ENCODE peak calls at places on chromosomes 3 and 15, in nine cellular contexts. V is endodermal cell; H is GM23248; G is HCT116; K is tibial artery; P is heart right ventricle; R is psoas muscle; Q is heart left ventricle; F is CD4-positive, alpha-beta memory T cell. W is an unnamed sample. For H3K4me1 and H3K9me3, the result is how much of the 10 kb centered on the place peaks cover.

GRCh38 chr15:67972377-67972776 is 81.7 kb upstream of the PIAS1 start:
- DNase-seq in V (no peak), H (no peak), G (no peak), K (no peak), P (no peak), R (no peak), Q (no peak), F (no peak), W (no peak)

GRCh38 chr3:150483226-150483625 is 63.1 kb downstream of the SERP1 start:
- DNase-seq in V (no peak), H (no peak), G (no peak), K (no peak), P (no peak), R (no peak), Q (no peak), F (no peak), W (no peak)

GRCh38 chr3:98884675-98885371 is 16.7 kb downstream of the DCBLD2 start:
- DNase-seq in V (no peak), H (peak), G (no peak), K (no peak), P (no peak), R (no peak), Q (no peak), F (no peak), W (no peak)

GRCh38 chr3:112640864-112641751 is at the start of gene CCDC80:
- DNase-seq in V (no peak), H (peak), G (peak), K (peak), P (no peak), R (no peak), Q (no peak), F (no peak), W (no peak)

GRCh38 chr3:184154909-184155643 is at the start of gene DVL3:
- DNase-seq in V (peak), H (peak), G (no peak), K (peak), P (peak), R (peak), Q (peak), F (no peak), W (no peak)

GRCh38 chr15:57403946-57404345 is 27.6 kb downstream of the CGNL1 start:
- DNase-seq in V (peak), H (no peak), G (no peak), K (no peak), P (no peak), R (no peak), Q (no peak), F (no peak), W (no peak)

GRCh38 chr3:120855665-120856437 is 52.2 kb upstream of the STXBP5L start:
- DNase-seq in V (peak), H (peak), G (no peak), K (peak), P (peak), R (peak), Q (peak), F (no peak), W (no peak)

GRCh38 chr3:14133188-14133800 is 8.4 kb downstream of the TMEM43 start:
- DNase-seq in V (no peak), H (no peak), G (no peak), K (no peak), P (no peak), R (no peak), Q (no peak), F (no peak), W (no peak)

GRCh38 chr3:148081926-148082325 is 615.8 kb upstream of the AGTR1 start:
- DNase-seq in V (no peak), H (no peak), G (no peak), K (no peak), P (no peak), R (no peak), Q (no peak), F (no peak), W (no peak)

GRCh38 chr15:90101130-90101968 is 919 bp downstream of the IDH2 start:
- DNase-seq in V (peak), H (peak), G (no peak), K (peak), P (peak), R (peak), Q (peak), F (peak), W (no peak)

GRCh38 chr3:74079961-74080562 is 455.3 kb upstream of the PDZRN3 start:
- DNase-seq in V (no peak), H (no peak), G (no peak), K (no peak), P (no peak), R (no peak), Q (no peak), F (no peak), W (no peak)

GRCh38 chr3:127729556-127730056 is 56.9 kb downstream of the ABTB1 start:
- DNase-seq in V (no peak), H (no peak), G (no peak), K (no peak), P (no peak), R (no peak), Q (no peak), F (no peak), W (no peak)

GRCh38 chr3:88433572-88433971 is 283.8 kb downstream of the C3orf38 start:
- DNase-seq in V (no peak), H (no peak), G (no peak), K (no peak), P (no peak), R (no peak), Q (no peak), F (no peak), W (no peak)

GRCh38 chr3:36496734-36497133 is 116.4 kb downstream of the STAC start:
- DNase-seq in V (no peak), H (peak), G (no peak), K (no peak), P (no peak), R (no peak), Q (no peak), F (no peak), W (no peak)

GRCh38 chr3:30473374-30474051 is 132.9 kb upstream of the TGFBR2 start:
- DNase-seq in V (no peak), H (peak), G (no peak), K (peak), P (no peak), R (peak), Q (no peak), F (no peak), W (no peak)

GRCh38 chr15:95556225-95556624 is 774.3 kb upstream of the NR2F2 start:
- DNase-seq in V (no peak), H (no peak), G (no peak), K (no peak), P (no peak), R (no peak), Q (no peak), F (no peak), W (no peak)

GRCh38 chr3:110774496-110775265 is 296.9 kb upstream of the NECTIN3 start:
- DNase-seq in V (no peak), H (no peak), G (no peak), K (no peak), P (no peak), R (no peak), Q (no peak), F (no peak), W (no peak)

GRCh38 chr15:48823237-48823636 is 12.4 kb upstream of the CEP152 start:
- DNase-seq in V (peak), H (peak), G (no peak), K (no peak), P (no peak), R (no peak), Q (no peak), F (peak), W (no peak)

GRCh38 chr3:115403791-115404190 is 219.5 kb upstream of the GAP43 start:
- DNase-seq in V (peak), H (no peak), G (no peak), K (no peak), P (no peak), R (no peak), Q (no peak), F (no peak), W (no peak)

GRCh38 chr15:62742409-62743171 is 300.0 kb upstream of the TPM1 start:
- DNase-seq in V (peak), H (peak), G (peak), K (peak), P (peak), R (peak), Q (peak), F (no peak), W (no peak)

GRCh38 chr3:149753717-149754116 is 1.4 kb upstream of the COMMD2 start:
- DNase-seq in V (no peak), H (no peak), G (no peak), K (no peak), P (no peak), R (no peak), Q (no peak), F (no peak), W (no peak)

GRCh38 chr3:57755368-57756021 is 614 bp upstream of the SLMAP start:
- DNase-seq in V (no peak), H (peak), G (peak), K (peak), P (no peak), R (no peak), Q (no peak), F (no peak), W (no peak)

GRCh38 chr15:52529289-52529929 is 729 bp upstream of the MYO5A start:
- DNase-seq in V (no peak), H (no peak), G (no peak), K (no peak), P (no peak), R (no peak), Q (no peak), F (peak), W (no peak)

GRCh38 chr3:23944007-23944760 is 902 bp upstream of the NR1D2 start:
- DNase-seq in V (no peak), H (no peak), G (no peak), K (no peak), P (no peak), R (no peak), Q (no peak), F (peak), W (no peak)

GRCh38 chr3:16423947-16424673 is 89.4 kb downstream of the RFTN1 start:
- DNase-seq in V (no peak), H (no peak), G (no peak), K (no peak), P (no peak), R (no peak), Q (no peak), F (no peak), W (no peak)

DNA sequence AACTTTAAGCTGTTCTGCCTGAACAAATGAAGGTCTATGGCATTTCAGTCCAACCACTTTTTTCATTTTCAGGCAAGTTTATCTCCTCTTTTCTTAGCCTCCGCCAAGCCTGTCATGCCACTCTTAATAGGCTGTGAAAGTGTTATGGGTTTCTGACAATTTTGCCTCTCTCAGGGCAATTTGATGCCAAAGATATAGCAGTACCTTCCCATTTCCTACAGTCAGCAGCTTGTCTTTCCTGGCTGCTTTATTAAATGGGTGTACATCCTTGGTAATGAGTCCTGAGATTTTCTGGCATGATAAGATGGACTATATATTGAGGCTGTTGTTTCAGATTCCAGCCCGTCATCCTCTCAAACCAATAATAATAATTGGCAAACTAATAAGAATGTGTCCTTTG is 68.8 kb upstream of the ADAMTS9 start:
- DNase-seq in V (no peak), H (no peak), G (no peak), K (no peak), P (no peak), R (no peak), Q (no peak), F (no peak), W (no peak)
- H3K4me3 ChIP-seq in V (no peak), H (no peak), G (no peak), K (no peak), P (no peak), R (peak), Q (no peak), F (no peak), W (no peak)

GRCh38 chr3:126155280-126155640 is 25.1 kb downstream of the ALDH1L1 start:
- DNase-seq in V (no peak), H (no peak), G (no peak), K (no peak), P (no peak), R (no peak), Q (no peak), F (no peak), W (no peak)

GRCh38 chr3:126152931-126153694 is 27.3 kb downstream of the ALDH1L1 start:
- DNase-seq in V (no peak), H (no peak), G (no peak), K (no peak), P (no peak), R (no peak), Q (no peak), F (no peak), W (no peak)

GRCh38 chr3:126152458-126152857 is 27.9 kb downstream of the ALDH1L1 start:
- DNase-seq in V (no peak), H (no peak), G (no peak), K (no peak), P (no peak), R (no peak), Q (no peak), F (no peak), W (no peak)

GRCh38 chr3:126154391-126155279 is 25.8 kb downstream of the ALDH1L1 start:
- DNase-seq in V (no peak), H (no peak), G (no peak), K (no peak), P (no peak), R (no peak), Q (no peak), F (no peak), W (no peak)

GRCh38 chr3:126153695-126154360 is 26.6 kb downstream of the ALDH1L1 start:
- DNase-seq in V (peak), H (no peak), G (no peak), K (no peak), P (no peak), R (no peak), Q (no peak), F (no peak), W (no peak)
- H3K4me1 ChIP-seq in V (under half), H (under half), G (under half), K (under half), P (under half), R (under half), Q (under half), F (under half), W (under half)

GRCh38 chr3:170914690-170915089 is 6.3 kb upstream of the EIF5A2 start:
- DNase-seq in V (no peak), H (peak), G (no peak), K (no peak), P (no peak), R (no peak), Q (no peak), F (no peak), W (no peak)
- H3K9me3 ChIP-seq in V (under half), H (under half), G (under half), K (under half), P (under half), R (under half), Q (under half), F (under half), W (under half)

GRCh38 chr3:187139895-187140253 is 578 bp upstream of the RPL39L start:
- DNase-seq in V (no peak), H (no peak), G (no peak), K (no peak), P (no peak), R (no peak), Q (no peak), F (no peak), W (no peak)

GRCh38 chr3:187136347-187136746 is 2.9 kb downstream of the RPL39L start:
- DNase-seq in V (no peak), H (no peak), G (no peak), K (no peak), P (no peak), R (no peak), Q (no peak), F (no peak), W (no peak)

GRCh38 chr3:187139126-187139894 is at the start of gene RPL39L:
- DNase-seq in V (peak), H (peak), G (no peak), K (peak), P (peak), R (peak), Q (peak), F (peak), W (peak)

GRCh38 chr3:187132666-187133065 is 6.6 kb downstream of the RPL39L start:
- DNase-seq in V (no peak), H (no peak), G (no peak), K (no peak), P (no peak), R (no peak), Q (no peak), F (no peak), W (no peak)

DNA sequence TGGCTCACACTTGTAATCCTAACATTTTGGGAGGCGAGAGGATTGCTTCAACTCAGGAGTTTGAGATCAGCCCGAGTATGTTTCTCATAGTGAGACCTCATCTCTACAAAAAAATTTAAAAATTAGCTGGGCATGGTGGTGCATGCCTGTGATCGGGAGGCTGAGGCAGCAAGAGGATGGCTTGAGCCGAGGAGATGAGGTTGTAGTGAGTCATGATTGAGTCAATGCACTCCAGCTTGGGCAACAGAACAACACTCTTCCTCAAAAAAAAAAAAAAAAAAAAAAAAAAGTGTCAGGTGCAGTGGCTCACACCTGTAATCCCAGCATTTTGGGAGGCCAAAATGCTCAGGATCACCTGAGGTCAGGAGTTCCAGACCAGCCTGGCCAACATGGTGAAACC is 2.4 kb downstream of the RPL39L start:
- DNase-seq in V (no peak), H (peak), G (peak), K (no peak), P (no peak), R (no peak), Q (no peak), F (no peak), W (no peak)
- H3K4me3 ChIP-seq in V (no peak), H (no peak), G (no peak), K (no peak), P (no peak), R (no peak), Q (no peak), F (no peak), W (no peak)

DNA sequence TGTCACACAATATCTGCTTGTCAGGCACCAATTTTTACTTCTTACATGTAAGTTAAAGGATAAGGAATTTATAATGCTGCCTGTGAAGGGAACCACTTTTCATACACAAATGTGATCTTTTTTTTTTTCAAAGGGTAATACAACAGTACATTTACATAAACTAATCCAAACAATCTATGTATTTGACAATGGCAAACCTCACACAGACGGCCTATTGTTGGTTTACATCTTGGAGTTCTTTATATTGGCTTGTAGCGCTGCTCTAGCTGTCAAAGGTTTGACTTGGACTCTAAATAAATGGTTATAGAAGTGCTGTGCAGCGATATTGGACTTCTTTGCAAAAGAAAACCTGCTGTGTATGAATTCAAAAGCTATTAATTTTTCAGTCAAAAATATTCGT is 598.0 kb downstream of the FOXP1 start:
- DNase-seq in V (no peak), H (no peak), G (no peak), K (no peak), P (no peak), R (no peak), Q (no peak), F (no peak), W (no peak)
- H3K4me1 ChIP-seq in V (under half), H (half or more), G (under half), K (half or more), P (half or more), R (under half), Q (half or more), F (half or more), W (under half)

GRCh38 chr15:25251700-25252390 is 187.0 kb downstream of the UBE3A start:
- DNase-seq in V (peak), H (no peak), G (no peak), K (no peak), P (no peak), R (peak), Q (peak), F (peak), W (no peak)
- H3K9me3 ChIP-seq in V (under half), H (under half), G (under half), K (half or more), P (under half), R (under half), Q (under half), F (under half), W (under half)

W was measured in iPS DF 6.9.